ENCODE peak calls at places on chromosomes 5 and 9, in ten cellular contexts. I is H54; A is skeletal muscle cell; B is choroid plexus epithelial cell; G is IMR-90; Q is stimulated activated CD4-positive, alpha-beta T cell treated with anti-CD3 and anti-CD28 coated beads, Interleukin-4, amount 100 ng/mL, for 24 hours; O is NCI-H2081; J is activated T-helper 1 cell treated with Interleukin-2 at 50 U/mL for 16 hours; U is lung microvascular endothelial cell; T is T-cell. R is an unnamed sample.

GRCh38 chr5:112647428-112647827 is 90.3 kb upstream of the APC start:
- DNase-seq in Q (no peak), G (no peak), B (no peak), A (no peak), I (no peak), U (no peak), T (no peak), O (no peak), J (no peak), R (no peak)

GRCh38 chr9:21782207-21782606 is 20.2 kb upstream of the MTAP start:
- DNase-seq in O (no peak), B (no peak), G (no peak), A (no peak), Q (no peak), T (no peak), U (no peak), J (no peak), I (no peak), R (no peak)

GRCh38 chr5:149310947-149311675 is 34.2 kb upstream of the GRPEL2 start:
- DNase-seq in A (peak; percentile 71), G (peak; percentile 83), U (peak; percentile 85), O (no peak), T (no peak), B (peak; percentile 89), Q (no peak), J (no peak), I (no peak), R (no peak)

GRCh38 chr5:141825836-141826560 is 52.2 kb downstream of the PCDH1 start:
- DNase-seq in O (no peak), G (no peak), Q (no peak), A (no peak), U (no peak), T (no peak), J (no peak), I (peak; percentile 49), B (peak; percentile 21), R (no peak)

GRCh38 chr9:133141833-133142594 is 21.0 kb upstream of the RALGDS start:
- DNase-seq in J (peak; percentile 64), O (peak; percentile 80), I (no peak), A (no peak), T (peak; percentile 86), U (peak; percentile 87), B (no peak), Q (peak; percentile 73), G (no peak), R (peak; percentile 85)

GRCh38 chr5:175096469-175097185 is 347.4 kb downstream of the DRD1 start:
- DNase-seq in J (no peak), O (no peak), B (no peak), U (no peak), I (no peak), Q (no peak), T (no peak), G (no peak), A (no peak), R (no peak)

GRCh38 chr9:21558627-21559401 is 76.7 kb upstream of the IFNE start:
- DNase-seq in J (no peak), Q (no peak), U (peak; percentile 50), G (peak; percentile 41), O (peak; percentile 25), I (no peak), T (no peak), B (peak; percentile 48), A (no peak), R (no peak)

GRCh38 chr9:68704804-68705635 is at the start of gene PIP5K1B:
- DNase-seq in T (no peak), Q (peak; percentile 30), O (peak; percentile 88), A (peak; percentile 4), I (no peak), J (no peak), G (peak; percentile 29), U (peak; percentile 70), B (peak; percentile 53), R (peak; percentile 29)

GRCh38 chr5:38660194-38660668 is 103.8 kb upstream of the LIFR start:
- DNase-seq in G (no peak), A (no peak), O (peak; percentile 99), U (peak; percentile 35), T (no peak), J (no peak), Q (no peak), B (no peak), I (peak; percentile 37), R (no peak)

GRCh38 chr5:159899067-159900049 is 16.9 kb upstream of the ADRA1B start:
- DNase-seq in J (no peak), O (no peak), U (no peak), A (peak; percentile 51), Q (no peak), G (peak; percentile 70), I (no peak), B (peak; percentile 58), T (no peak), R (no peak)

GRCh38 chr5:73311291-73312110 is 137.1 kb downstream of the FOXD1 start:
- DNase-seq in G (peak; percentile 92), T (no peak), O (no peak), B (peak; percentile 83), A (peak; percentile 92), U (no peak), Q (no peak), I (peak; percentile 77), J (no peak), R (no peak)